ENCODE peak calls at places on chromosomes 6 and 20, in eight cellular contexts. K is stimulated activated CD4-positive, alpha-beta T cell treated with anti-CD3 and anti-CD28 coated beads, Interleukin-1b, Interleukin-23, amount 100 ng/mL, for 4 hours; S is D341Med; O is C1 segment of cervical spinal cord; Y is amygdala; U is CD8-positive, alpha-beta T cell; I is fibroblast of lung; M is neural progenitor cell. Q is an unnamed sample.

GRCh38 chr20:46332373-46333135 is 24.3 kb upstream of the CDH22 start:
- DNase-seq in K (no peak), S (no peak), O (no peak), Y (no peak), U (no peak), I (no peak), M (no peak), Q (no peak)

GRCh38 chr6:162706236-162706635 is 21.3 kb downstream of the PRKN start:
- DNase-seq in K (no peak), S (no peak), O (no peak), Y (peak; percentile 65), U (no peak), I (peak; percentile 57), M (no peak), Q (no peak)

GRCh38 chr6:52519618-52520017 is 57.2 kb downstream of the TRAM2 start:
- DNase-seq in K (no peak), S (no peak), O (no peak), Y (no peak), U (no peak), I (no peak), M (no peak), Q (peak; percentile 66)

GRCh38 chr6:39280247-39280731 is 33.9 kb downstream of the KCNK17 start:
- DNase-seq in K (no peak), S (no peak), O (no peak), Y (no peak), U (no peak), I (no peak), M (no peak), Q (peak; percentile 63)

GRCh38 chr6:131331873-131332759 is 196.8 kb downstream of the AKAP7 start:
- DNase-seq in K (no peak), S (no peak), O (no peak), Y (no peak), U (no peak), I (no peak), M (no peak), Q (no peak)

GRCh38 chr6:110296151-110297028 is 61.8 kb downstream of the METTL24 start:
- DNase-seq in K (no peak), S (no peak), O (no peak), Y (no peak), U (no peak), I (peak; percentile 33), M (no peak), Q (no peak)

GRCh38 chr6:159617444-159617843 is 75.6 kb downstream of the SOD2 start:
- DNase-seq in K (no peak), S (no peak), O (no peak), Y (no peak), U (no peak), I (no peak), M (no peak), Q (no peak)

GRCh38 chr6:36328600-36328999 is 8.1 kb downstream of the BNIP5 start:
- DNase-seq in K (no peak), S (no peak), O (no peak), Y (no peak), U (no peak), I (no peak), M (no peak), Q (no peak)

Q was measured in ELR.